ENCODE peak calls at places on chromosomes 6 and 20, in five cellular contexts. One of them, this sample, is unnamed.

GRCh38 chr6:147434508-147434907 is 74.0 kb upstream of the SAMD5 start:
- DNase-seq in Peyer's patch: no peak
- DNase-seq in cardiac fibroblast: no peak
- DNase-seq in epithelial cell of esophagus: peak
- DNase-seq in MM.1S: no peak
- DNase-seq in this sample: peak

GRCh38 chr20:49986049-49986448 is 3.3 kb downstream of the SNAI1 start:
- DNase-seq in Peyer's patch: no peak
- DNase-seq in cardiac fibroblast: no peak
- DNase-seq in epithelial cell of esophagus: no peak
- DNase-seq in MM.1S: no peak
- DNase-seq in this sample: no peak

GRCh38 chr6:105322499-105323231 is 80.2 kb downstream of the PREP start:
- DNase-seq in Peyer's patch: no peak
- DNase-seq in cardiac fibroblast: no peak
- DNase-seq in epithelial cell of esophagus: peak
- DNase-seq in MM.1S: no peak
- DNase-seq in this sample: peak

GRCh38 chr6:24078200-24078599 is 47.8 kb upstream of the NRSN1 start:
- DNase-seq in Peyer's patch: no peak
- DNase-seq in cardiac fibroblast: no peak
- DNase-seq in epithelial cell of esophagus: no peak
- DNase-seq in MM.1S: no peak
- DNase-seq in this sample: peak

GRCh38 chr6:15905488-15906392 is 223.1 kb upstream of the MYLIP start:
- DNase-seq in Peyer's patch: no peak
- DNase-seq in cardiac fibroblast: no peak
- DNase-seq in epithelial cell of esophagus: no peak
- DNase-seq in MM.1S: no peak
- DNase-seq in this sample: no peak

GRCh38 chr6:152089992-152090391 is 282.5 kb downstream of the ESR1 start:
- DNase-seq in Peyer's patch: no peak
- DNase-seq in cardiac fibroblast: peak
- DNase-seq in epithelial cell of esophagus: peak
- DNase-seq in MM.1S: no peak
- DNase-seq in this sample: peak

GRCh38 chr20:38217791-38218565 is 42.6 kb downstream of the KIAA1755 start:
- DNase-seq in Peyer's patch: no peak
- DNase-seq in cardiac fibroblast: peak
- DNase-seq in epithelial cell of esophagus: peak
- DNase-seq in MM.1S: no peak
- DNase-seq in this sample: peak

GRCh38 chr6:77092971-77093370 is 370.3 kb downstream of the HTR1B start:
- DNase-seq in Peyer's patch: no peak
- DNase-seq in cardiac fibroblast: peak
- DNase-seq in epithelial cell of esophagus: no peak
- DNase-seq in MM.1S: no peak
- DNase-seq in this sample: no peak

GRCh38 chr6:20455175-20456075 is 53.7 kb downstream of the E2F3 start:
- DNase-seq in Peyer's patch: no peak
- DNase-seq in cardiac fibroblast: peak
- DNase-seq in epithelial cell of esophagus: peak
- DNase-seq in MM.1S: no peak
- DNase-seq in this sample: peak

GRCh38 chr20:20412750-20413149 is 44.8 kb downstream of the INSM1 start:
- DNase-seq in Peyer's patch: no peak
- DNase-seq in cardiac fibroblast: no peak
- DNase-seq in epithelial cell of esophagus: no peak
- DNase-seq in MM.1S: no peak
- DNase-seq in this sample: no peak

GRCh38 chr20:58019027-58019849 is 209.2 kb downstream of the ANKRD60 start:
- DNase-seq in Peyer's patch: no peak
- DNase-seq in cardiac fibroblast: no peak
- DNase-seq in epithelial cell of esophagus: no peak
- DNase-seq in MM.1S: no peak
- DNase-seq in this sample: no peak

GRCh38 chr20:38804682-38805501 is 605 bp upstream of the PPP1R16B start:
- DNase-seq in Peyer's patch: peak
- DNase-seq in cardiac fibroblast: peak
- DNase-seq in epithelial cell of esophagus: no peak
- DNase-seq in MM.1S: peak
- DNase-seq in this sample: no peak

GRCh38 chr6:14467591-14467990 is 350.0 kb downstream of the CD83 start:
- DNase-seq in Peyer's patch: no peak
- DNase-seq in cardiac fibroblast: no peak
- DNase-seq in epithelial cell of esophagus: no peak
- DNase-seq in MM.1S: no peak
- DNase-seq in this sample: no peak

GRCh38 chr6:148945311-148946021 is 198.6 kb downstream of the UST start:
- DNase-seq in Peyer's patch: no peak
- DNase-seq in cardiac fibroblast: no peak
- DNase-seq in epithelial cell of esophagus: no peak
- DNase-seq in MM.1S: no peak
- DNase-seq in this sample: no peak

GRCh38 chr6:97459986-97460385 is 177.0 kb upstream of the MMS22L start:
- DNase-seq in Peyer's patch: no peak
- DNase-seq in cardiac fibroblast: no peak
- DNase-seq in epithelial cell of esophagus: no peak
- DNase-seq in MM.1S: no peak
- DNase-seq in this sample: no peak

GRCh38 chr6:39665871-39666270 is 59.3 kb downstream of the KIF6 start:
- DNase-seq in Peyer's patch: no peak
- DNase-seq in cardiac fibroblast: no peak
- DNase-seq in epithelial cell of esophagus: no peak
- DNase-seq in MM.1S: no peak
- DNase-seq in this sample: no peak

GRCh38 chr20:15708984-15709598 is 864.2 kb downstream of the KIF16B start:
- DNase-seq in Peyer's patch: peak
- DNase-seq in cardiac fibroblast: peak
- DNase-seq in epithelial cell of esophagus: peak
- DNase-seq in MM.1S: peak
- DNase-seq in this sample: peak

GRCh38 chr20:41428285-41428684 is 61.7 kb upstream of the EMILIN3 start:
- DNase-seq in Peyer's patch: no peak
- DNase-seq in cardiac fibroblast: peak
- DNase-seq in epithelial cell of esophagus: peak
- DNase-seq in MM.1S: no peak
- DNase-seq in this sample: peak

GRCh38 chr20:16459019-16459700 is 114.1 kb downstream of the KIF16B start:
- DNase-seq in Peyer's patch: no peak
- DNase-seq in cardiac fibroblast: peak
- DNase-seq in epithelial cell of esophagus: peak
- DNase-seq in MM.1S: no peak
- DNase-seq in this sample: peak

DNA sequence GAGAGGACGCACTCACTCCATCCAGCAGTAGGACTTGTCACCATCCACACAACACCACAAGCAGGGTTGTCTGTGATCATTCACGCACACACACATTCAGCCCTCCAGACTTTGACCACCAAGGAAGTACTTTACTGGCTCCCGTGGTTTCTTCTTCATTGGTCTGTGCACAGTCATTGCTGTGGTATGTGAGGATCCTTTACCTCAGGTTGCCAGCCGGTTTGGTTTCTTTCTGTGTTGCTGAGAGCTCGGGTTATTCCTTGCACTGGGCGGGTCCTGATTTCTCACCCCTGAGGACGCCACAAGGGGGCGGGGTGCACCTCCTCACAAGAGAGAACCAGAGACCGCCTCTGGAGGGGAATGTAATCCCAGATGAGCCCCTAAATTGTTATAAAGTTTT is 11.2 kb downstream of the SLC35A1 start:
- DNase-seq in Peyer's patch: no peak
- DNase-seq in cardiac fibroblast: peak
- DNase-seq in epithelial cell of esophagus: peak
- DNase-seq in MM.1S: peak
- DNase-seq in this sample: peak
- TF ChIP-seq CTCF in Peyer's patch: no peak
- TF ChIP-seq CTCF in cardiac fibroblast: no peak
- TF ChIP-seq CTCF in epithelial cell of esophagus: no peak
- TF ChIP-seq CTCF in MM.1S: peak
- TF ChIP-seq CTCF in this sample: no peak

GRCh38 chr20:43590036-43590391 is 723 bp upstream of the IFT52 start:
- DNase-seq in Peyer's patch: no peak
- DNase-seq in cardiac fibroblast: no peak
- DNase-seq in epithelial cell of esophagus: no peak
- DNase-seq in MM.1S: no peak
- DNase-seq in this sample: no peak

GRCh38 chr20:43583982-43584432 is 6.7 kb upstream of the IFT52 start:
- DNase-seq in Peyer's patch: no peak
- DNase-seq in cardiac fibroblast: peak
- DNase-seq in epithelial cell of esophagus: peak
- DNase-seq in MM.1S: peak
- DNase-seq in this sample: peak

GRCh38 chr20:43583133-43583864 is 7.4 kb upstream of the IFT52 start:
- DNase-seq in Peyer's patch: no peak
- DNase-seq in cardiac fibroblast: no peak
- DNase-seq in epithelial cell of esophagus: no peak
- DNase-seq in MM.1S: no peak
- DNase-seq in this sample: no peak

GRCh38 chr20:43584448-43585138 is 6.1 kb upstream of the IFT52 start:
- DNase-seq in Peyer's patch: no peak
- DNase-seq in cardiac fibroblast: peak
- DNase-seq in epithelial cell of esophagus: no peak
- DNase-seq in MM.1S: no peak
- DNase-seq in this sample: peak

DNA sequence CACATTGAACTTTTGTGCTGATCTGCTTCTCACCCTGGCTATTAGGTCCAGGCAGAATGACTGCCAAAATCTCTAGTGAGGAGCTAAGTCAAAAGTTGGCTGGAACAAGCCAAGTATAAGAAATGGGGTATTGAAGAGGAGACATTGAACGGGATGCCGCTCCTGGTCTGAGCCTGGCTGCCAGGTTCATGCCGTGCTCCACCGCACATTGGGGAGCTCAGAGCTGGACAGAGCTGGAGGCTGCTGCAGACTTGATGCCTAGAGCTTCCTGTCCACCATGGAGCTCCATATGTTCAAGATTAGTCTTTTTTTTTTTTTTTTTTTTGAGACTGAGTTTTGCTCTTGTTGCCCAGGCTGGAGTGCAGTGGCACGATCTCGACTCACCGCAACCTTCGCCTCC is 4.1 kb upstream of the IFT52 start:
- DNase-seq in Peyer's patch: no peak
- DNase-seq in cardiac fibroblast: no peak
- DNase-seq in epithelial cell of esophagus: no peak
- DNase-seq in MM.1S: no peak
- DNase-seq in this sample: no peak
- TF ChIP-seq CTCF in Peyer's patch: no peak
- TF ChIP-seq CTCF in cardiac fibroblast: no peak
- TF ChIP-seq CTCF in epithelial cell of esophagus: no peak
- TF ChIP-seq CTCF in MM.1S: no peak
- TF ChIP-seq CTCF in this sample: no peak

DNA sequence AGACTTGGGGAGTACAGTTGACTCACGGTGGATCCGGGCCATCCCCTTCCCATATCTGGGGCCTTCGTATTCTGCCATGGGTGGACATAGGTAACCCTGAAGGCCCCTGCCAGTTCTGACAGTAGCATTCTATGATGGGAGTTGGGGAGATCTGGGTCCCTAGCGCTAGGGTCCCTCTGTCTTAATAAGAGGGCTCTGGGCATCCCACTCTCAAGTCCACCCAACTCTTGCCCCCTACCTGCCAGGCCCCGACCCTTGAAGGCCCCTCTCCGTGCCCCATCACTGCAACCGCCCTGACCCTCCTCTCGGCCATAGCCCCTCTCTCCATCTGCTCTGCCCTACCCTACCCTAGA is 6.5 kb upstream of the CAPN11 start:
- DNase-seq in Peyer's patch: no peak
- DNase-seq in cardiac fibroblast: no peak
- DNase-seq in epithelial cell of esophagus: no peak
- DNase-seq in MM.1S: no peak
- DNase-seq in this sample: no peak
- TF ChIP-seq CTCF in Peyer's patch: no peak
- TF ChIP-seq CTCF in cardiac fibroblast: no peak
- TF ChIP-seq CTCF in epithelial cell of esophagus: no peak
- TF ChIP-seq CTCF in MM.1S: no peak
- TF ChIP-seq CTCF in this sample: no peak

GRCh38 chr6:43286995-43287716 is 10.9 kb upstream of the SLC22A7 start:
- DNase-seq in Peyer's patch: peak
- DNase-seq in cardiac fibroblast: no peak
- DNase-seq in epithelial cell of esophagus: no peak
- DNase-seq in MM.1S: no peak
- DNase-seq in this sample: no peak
- TF ChIP-seq CTCF in Peyer's patch: no peak
- TF ChIP-seq CTCF in cardiac fibroblast: peak
- TF ChIP-seq CTCF in epithelial cell of esophagus: no peak
- TF ChIP-seq CTCF in MM.1S: no peak
- TF ChIP-seq CTCF in this sample: no peak

GRCh38 chr6:64280569-64280968 is 645.0 kb downstream of the PHF3 start:
- DNase-seq in Peyer's patch: no peak
- DNase-seq in cardiac fibroblast: peak
- DNase-seq in epithelial cell of esophagus: peak
- DNase-seq in MM.1S: peak
- DNase-seq in this sample: peak
- TF ChIP-seq CTCF in Peyer's patch: no peak
- TF ChIP-seq CTCF in cardiac fibroblast: peak
- TF ChIP-seq CTCF in epithelial cell of esophagus: peak
- TF ChIP-seq CTCF in MM.1S: peak
- TF ChIP-seq CTCF in this sample: peak

This sample was measured in MCF 10A.